ENCODE peak calls at places on chromosomes 16 and 17, in five cellular contexts. C, G, E, Q and P are unnamed samples.

GRCh38 chr17:79873583-79873982 is 34.3 kb upstream of the CBX4 start:
- DNase-seq in C (no peak), G (no peak), E (no peak), Q (no peak), P (no peak)

GRCh38 chr16:57504491-57504890 is 18.2 kb upstream of the DOK4 start:
- DNase-seq in C (no peak), G (no peak), E (no peak), Q (no peak), P (no peak)

GRCh38 chr16:7404217-7404616 is 71.6 kb downstream of the RBFOX1 start:
- DNase-seq in C (no peak), G (no peak), E (no peak), Q (no peak), P (no peak)

GRCh38 chr16:1786242-1787055 is 3.7 kb downstream of the NUBP2 start:
- DNase-seq in C (no peak), G (no peak), E (peak; percentile 13), Q (no peak), P (no peak)

GRCh38 chr17:50608700-50609375 is 25.8 kb upstream of the ABCC3 start:
- DNase-seq in C (no peak), G (no peak), E (no peak), Q (no peak), P (no peak)

GRCh38 chr16:54846761-54847160 is 83.9 kb upstream of the IRX5 start:
- DNase-seq in C (no peak), G (peak; percentile 79), E (no peak), Q (no peak), P (no peak)

GRCh38 chr16:82263456-82264159 is 93.6 kb upstream of the MPHOSPH6 start:
- DNase-seq in C (peak; percentile 2), G (peak; percentile 45), E (peak; percentile 22), Q (no peak), P (peak; percentile 22)

GRCh38 chr17:6696906-6697305 is 16.3 kb downstream of the SLC13A5 start:
- DNase-seq in C (no peak), G (no peak), E (no peak), Q (no peak), P (no peak)

GRCh38 chr16:15592324-15592723 is 50.6 kb downstream of the MARF1 start:
- DNase-seq in C (no peak), G (peak; percentile 25), E (no peak), Q (no peak), P (peak; percentile 8)

GRCh38 chr17:70184770-70185169 is 15.4 kb downstream of the KCNJ2 start:
- DNase-seq in C (no peak), G (no peak), E (no peak), Q (no peak), P (no peak)

GRCh38 chr17:14359251-14359939 is 58.5 kb downstream of the HS3ST3B1 start:
- DNase-seq in C (no peak), G (no peak), E (no peak), Q (no peak), P (no peak)

GRCh38 chr16:67489401-67490083 is 6.2 kb upstream of the AGRP start:
- DNase-seq in C (no peak), G (no peak), E (no peak), Q (no peak), P (no peak)

GRCh38 chr17:8464941-8465340 is 29.3 kb downstream of the NDEL1 start:
- DNase-seq in C (no peak), G (no peak), E (no peak), Q (no peak), P (no peak)
- TF ChIP-seq CTCF in C (no peak), G (no peak), E (no peak), Q (no peak), P (no peak)

DNA sequence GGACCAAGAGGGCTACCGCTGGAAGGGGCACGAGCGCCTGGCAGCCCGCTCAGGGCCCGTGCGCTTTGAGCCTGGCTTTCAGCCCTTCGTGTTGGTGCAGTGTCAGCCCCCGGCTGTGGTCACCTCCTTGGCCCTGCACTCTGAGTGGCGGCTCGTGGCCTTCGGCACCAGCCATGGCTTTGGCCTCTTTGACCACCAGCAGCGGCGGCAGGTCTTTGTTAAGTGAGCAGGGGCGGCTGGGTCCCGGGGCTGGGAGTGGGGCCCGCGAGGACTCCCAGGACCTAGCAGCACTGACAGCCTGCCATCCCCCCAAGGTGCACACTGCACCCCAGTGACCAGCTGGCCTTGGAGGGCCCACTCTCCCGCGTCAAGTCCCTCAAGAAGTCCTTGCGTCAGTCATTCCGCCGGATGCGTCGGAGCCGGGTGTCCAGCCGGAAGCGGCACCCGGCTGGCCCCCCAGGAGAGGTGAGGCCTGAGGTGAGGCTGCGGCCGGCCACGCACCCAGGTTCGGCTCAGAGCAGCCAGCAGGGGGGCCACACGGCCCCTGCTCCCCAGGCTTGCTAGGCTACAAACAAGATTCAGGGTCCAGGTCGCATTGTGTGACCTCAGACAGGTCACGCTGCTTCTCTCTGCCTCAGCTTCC is 17.4 kb upstream of the MYO15B start:
- DNase-seq in C (no peak), G (no peak), E (no peak), Q (no peak), P (no peak)
- H3K27ac ChIP-seq in C (no peak overlapping the region), G (no peak overlapping the region), E (no peak overlapping the region), Q (no peak overlapping the region), P (no peak overlapping the region)

GRCh38 chr16:87682852-87683399 is 80.6 kb downstream of the JPH3 start:
- DNase-seq in C (no peak), G (no peak), E (no peak), Q (no peak), P (no peak)

GRCh38 chr16:87685766-87686165 is 80.0 kb downstream of the KLHDC4 start:
- DNase-seq in C (no peak), G (no peak), E (no peak), Q (no peak), P (no peak)

GRCh38 chr16:87685405-87685755 is 80.4 kb downstream of the KLHDC4 start:
- DNase-seq in C (no peak), G (no peak), E (no peak), Q (no peak), P (no peak)

GRCh38 chr16:87684711-87685404 is 80.9 kb downstream of the KLHDC4 start:
- DNase-seq in C (no peak), G (no peak), E (no peak), Q (no peak), P (no peak)

DNA sequence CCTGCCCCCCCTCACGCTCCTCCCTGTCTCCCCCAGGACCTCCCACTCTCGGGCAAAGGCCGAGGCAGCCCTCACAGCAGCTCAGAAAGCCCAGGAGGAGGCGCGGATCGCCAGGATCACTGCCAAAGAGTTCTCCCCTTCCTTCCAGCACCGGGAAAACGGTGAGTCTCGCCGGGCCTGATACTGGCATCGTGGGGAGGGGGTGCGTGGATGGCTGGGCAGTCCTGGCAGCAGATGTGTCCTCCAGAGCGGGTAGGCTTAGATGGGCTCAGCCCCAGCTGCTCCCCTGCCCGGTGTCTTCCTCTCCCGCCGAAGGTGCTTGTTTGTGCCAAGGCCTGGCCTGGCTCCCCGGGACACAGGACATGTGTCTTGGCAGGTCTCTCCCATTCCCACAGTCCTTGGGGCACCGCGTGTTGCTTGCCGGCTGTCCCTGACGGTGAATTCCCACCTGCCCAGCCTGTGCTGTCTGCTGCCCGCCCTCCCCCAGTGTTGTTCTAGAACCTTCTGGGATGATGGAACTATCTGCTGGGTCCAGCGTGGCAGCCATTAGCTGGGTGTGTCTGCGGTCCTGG is 81.6 kb downstream of the KLHDC4 start:
- DNase-seq in C (no peak), G (no peak), E (no peak), Q (no peak), P (no peak)
- H3K27me3 ChIP-seq in C (peaks cover 27% of the 10 kb centered on the region), G (peaks cover 36% of the 10 kb centered on the region), E (peaks cover 89% of the 10 kb centered on the region), Q (no peaks in the 10 kb centered on the region), P (no peaks in the 10 kb centered on the region)

DNA sequence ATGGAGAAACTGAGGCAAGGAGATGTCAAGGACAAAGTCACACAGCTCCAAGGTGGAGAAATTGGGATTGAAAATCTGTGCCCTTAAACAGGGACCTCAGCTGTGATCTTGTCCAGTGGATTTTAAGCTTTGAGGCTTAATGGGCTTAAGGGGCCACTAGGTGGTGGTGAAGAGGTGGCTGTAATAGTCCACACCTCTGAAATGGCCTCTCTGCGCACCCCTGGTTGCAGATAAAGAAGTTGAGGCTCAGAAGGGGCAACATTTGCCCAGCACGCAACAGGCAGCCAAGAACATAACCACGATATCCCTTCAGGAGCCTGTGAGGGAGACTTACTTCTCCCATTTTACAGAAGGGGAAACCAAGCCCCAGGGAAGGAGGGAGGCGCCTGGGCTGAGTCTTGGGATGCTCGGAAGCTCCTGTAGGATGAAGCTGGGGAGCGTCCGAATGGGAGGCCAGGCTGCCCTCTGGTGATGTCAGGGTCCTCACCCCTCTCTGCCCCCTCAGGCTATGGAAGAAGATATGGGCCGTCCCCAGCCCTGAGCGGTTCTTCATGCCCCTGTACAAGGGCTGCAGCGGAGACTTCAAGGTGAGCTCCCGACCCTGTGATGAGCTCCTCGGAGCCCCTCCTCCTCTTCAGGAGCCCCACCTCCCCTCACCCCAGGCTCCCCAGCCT is 43.7 kb downstream of the IL21R start:
- DNase-seq in C (no peak), G (no peak), E (no peak), Q (no peak), P (no peak)
- TF ChIP-seq CTCF in C (peak; percentile 17), G (no peak), E (no peak), Q (no peak), P (no peak)

GRCh38 chr16:50722960-50723359 is 18.9 kb upstream of the CYLD start:
- DNase-seq in C (no peak), G (no peak), E (no peak), Q (no peak), P (no peak)

GRCh38 chr16:50721549-50722409 is 20.1 kb upstream of the CYLD start:
- DNase-seq in C (no peak), G (no peak), E (no peak), Q (no peak), P (no peak)

GRCh38 chr16:50722410-50722737 is 19.5 kb upstream of the CYLD start:
- DNase-seq in C (no peak), G (no peak), E (no peak), Q (no peak), P (no peak)

GRCh38 chr16:50719401-50720337 is 22.2 kb upstream of the CYLD start:
- DNase-seq in C (no peak), G (no peak), E (no peak), Q (no peak), P (no peak)

DNA sequence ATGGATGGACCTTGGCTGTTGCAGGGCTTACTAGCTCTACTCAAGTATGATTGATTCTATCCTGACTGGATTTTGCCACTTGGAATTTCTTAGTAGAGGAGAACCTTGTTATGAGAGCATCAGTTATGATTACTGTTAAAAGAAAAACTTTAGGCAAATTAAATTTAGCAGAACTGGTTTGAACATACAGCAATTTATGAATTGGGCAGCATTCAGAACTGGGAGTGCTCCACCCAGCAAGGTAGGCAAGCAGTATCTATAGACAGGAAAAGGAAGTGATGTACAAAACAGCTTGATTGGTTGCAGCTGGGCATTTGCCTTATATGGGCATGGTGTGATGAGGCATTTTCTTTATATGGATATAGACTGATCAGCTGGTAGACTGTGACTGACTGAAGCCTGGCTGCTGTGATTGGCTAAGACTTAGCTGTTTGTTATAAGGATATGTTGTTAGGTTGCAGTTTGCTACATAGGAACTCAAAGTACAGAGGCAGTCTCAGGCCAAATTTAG is 17.6 kb upstream of the CYLD start:
- DNase-seq in C (no peak), G (peak; percentile 49), E (no peak), Q (no peak), P (no peak)
- H3K27ac ChIP-seq in C (no peak overlapping the region), G (peak overlapping the region; percentile 32), E (no peak overlapping the region), Q (no peak overlapping the region), P (no peak overlapping the region)

GRCh38 chr17:35742496-35742895 is 10.5 kb downstream of the GAS2L2 start:
- DNase-seq in C (no peak), G (no peak), E (no peak), Q (no peak), P (no peak)
- H3K27me3 ChIP-seq in C (peaks cover 60% of the 10 kb centered on the region), G (peaks cover 33% of the 10 kb centered on the region), E (peaks cover 72% of the 10 kb centered on the region), Q (no peaks in the 10 kb centered on the region), P (peaks cover 30% of the 10 kb centered on the region)